ENCODE peak calls at places on chromosomes 3 and 15, in four cellular contexts. U is AG04449, F is cardiac fibroblast, L is kidney. Z is an unnamed sample.

GRCh38 chr15:70892002-70892911 is at the start of the genes LRRC49 and THAP10:
- DNase-seq in L (peak), U (peak), F (peak), Z (no peak)

GRCh38 chr3:31288641-31289100 is 244.1 kb upstream of the STT3B start:
- DNase-seq in L (peak), F (peak), U (no peak), Z (no peak)

GRCh38 chr3:119084371-119085069 is 49.9 kb upstream of the IGSF11 start:
- DNase-seq in L (peak), F (no peak), U (no peak), Z (no peak)

GRCh38 chr3:37645801-37646380 is 215.8 kb upstream of the CTDSPL start:
- DNase-seq in F (peak), L (no peak), U (no peak), Z (no peak)

GRCh38 chr3:40779039-40779438 is 254.3 kb downstream of the ZNF621 start:
- DNase-seq in L (no peak), F (no peak), U (no peak), Z (no peak)

GRCh38 chr3:30504939-30505338 is 101.5 kb upstream of the TGFBR2 start:
- DNase-seq in F (no peak), U (no peak), L (no peak), Z (no peak)

GRCh38 chr3:182412066-182412465 is 381.2 kb upstream of the ATP11B start:
- DNase-seq in U (no peak), F (no peak), L (no peak), Z (no peak)

GRCh38 chr3:120417272-120417911 is 33.4 kb downstream of the FSTL1 start:
- DNase-seq in F (peak), U (peak), L (peak), Z (peak)

GRCh38 chr15:81338422-81339007 is 14.6 kb upstream of the STARD5 start:
- DNase-seq in F (peak), U (peak), L (no peak), Z (no peak)

GRCh38 chr3:64505419-64505818 is 182.4 kb downstream of the ADAMTS9 start:
- DNase-seq in F (no peak), L (no peak), U (no peak), Z (no peak)

GRCh38 chr15:74336061-74337005 is 31.1 kb downstream of the CYP11A1 start:
- DNase-seq in L (peak), F (peak), U (no peak), Z (no peak)

GRCh38 chr3:140760324-140761075 is 82.6 kb downstream of the TRIM42 start:
- DNase-seq in F (no peak), L (no peak), U (no peak), Z (no peak)

GRCh38 chr3:17050051-17050450 is 165.3 kb downstream of the PLCL2 start:
- DNase-seq in F (no peak), U (no peak), L (no peak), Z (no peak)

GRCh38 chr15:29410342-29410741 is 140.7 kb upstream of the NSMCE3 start:
- DNase-seq in F (no peak), L (no peak), U (no peak), Z (no peak)

GRCh38 chr3:129576514-129577345 is 29.7 kb downstream of the PLXND1 start:
- DNase-seq in F (no peak), L (peak), U (no peak), Z (peak)

GRCh38 chr15:62722237-62722636 is 320.3 kb upstream of the TPM1 start:
- DNase-seq in L (no peak), F (no peak), U (no peak), Z (no peak)

GRCh38 chr3:124143047-124143446 is 151.1 kb upstream of the ROPN1 start:
- DNase-seq in U (no peak), L (no peak), F (no peak), Z (no peak)

GRCh38 chr3:53188720-53189119 is 27.7 kb downstream of the PRKCD start:
- DNase-seq in L (peak), F (no peak), U (no peak), Z (no peak)

GRCh38 chr3:46472056-46472455 is 7.4 kb upstream of the LTF start:
- DNase-seq in L (no peak), F (no peak), U (no peak), Z (no peak)